ENCODE peak calls at places on chromosomes 16 and 17, in nine cellular contexts. E, L, J, F, V, Z, W, P and G are unnamed samples.

GRCh38 chr16:89291776-89292175 is 74.3 kb downstream of the ZNF778 start:
- DNase-seq in J (no peak), F (no peak), P (no peak), E (no peak), L (no peak), Z (no peak), W (no peak), V (no peak), G (no peak)

GRCh38 chr17:27322690-27323508 is 29.0 kb downstream of the WSB1 start:
- DNase-seq in L (no peak), Z (no peak), E (no peak), V (no peak), J (no peak), P (no peak), W (no peak), F (no peak), G (no peak)

GRCh38 chr16:85645021-85645589 is 32.0 kb downstream of the GSE1 start:
- DNase-seq in P (no peak), J (no peak), F (peak), V (no peak), Z (no peak), E (no peak), L (no peak), W (no peak), G (no peak)

GRCh38 chr17:38509008-38509771 is 80.9 kb downstream of the ARHGAP23 start:
- DNase-seq in F (peak), V (peak), L (peak), W (peak), E (peak), Z (peak), J (peak), P (peak), G (no peak)

GRCh38 chr16:57981636-57982035 is 10.7 kb upstream of the CNGB1 start:
- DNase-seq in E (no peak), F (no peak), W (no peak), J (no peak), Z (no peak), L (no peak), V (peak), P (no peak), G (no peak)

GRCh38 chr17:67186782-67187181 is 58.2 kb downstream of the HELZ start:
- DNase-seq in V (no peak), L (no peak), W (no peak), Z (no peak), J (no peak), E (no peak), F (no peak), P (no peak), G (no peak)

GRCh38 chr17:81840826-81841778 is 6.3 kb upstream of the PPP1R27 start:
- DNase-seq in Z (no peak), L (no peak), J (no peak), E (no peak), V (no peak), F (no peak), W (no peak), P (no peak), G (no peak)

GRCh38 chr16:86491643-86492030 is 18.7 kb upstream of the FOXF1 start:
- DNase-seq in F (no peak), Z (no peak), V (no peak), E (no peak), L (no peak), J (no peak), P (no peak), W (no peak), G (no peak)

GRCh38 chr16:83143788-83144187 is 517.0 kb downstream of the CDH13 start:
- DNase-seq in L (no peak), E (no peak), P (no peak), W (no peak), Z (peak), J (no peak), F (no peak), V (no peak), G (no peak)

GRCh38 chr17:58575511-58575910 is 61.1 kb upstream of the MTMR4 start:
- DNase-seq in P (no peak), J (no peak), V (peak), F (peak), W (peak), L (no peak), Z (peak), E (no peak), G (no peak)

GRCh38 chr16:55732496-55732895 is 76.7 kb downstream of the SLC6A2 start:
- DNase-seq in Z (no peak), W (no peak), E (no peak), J (no peak), F (no peak), P (peak), L (no peak), V (no peak), G (no peak)

GRCh38 chr17:1473841-1474240 is 17.8 kb upstream of the CRK start:
- DNase-seq in J (no peak), Z (no peak), E (peak), V (peak), P (no peak), L (peak), W (no peak), F (no peak), G (no peak)

DNA sequence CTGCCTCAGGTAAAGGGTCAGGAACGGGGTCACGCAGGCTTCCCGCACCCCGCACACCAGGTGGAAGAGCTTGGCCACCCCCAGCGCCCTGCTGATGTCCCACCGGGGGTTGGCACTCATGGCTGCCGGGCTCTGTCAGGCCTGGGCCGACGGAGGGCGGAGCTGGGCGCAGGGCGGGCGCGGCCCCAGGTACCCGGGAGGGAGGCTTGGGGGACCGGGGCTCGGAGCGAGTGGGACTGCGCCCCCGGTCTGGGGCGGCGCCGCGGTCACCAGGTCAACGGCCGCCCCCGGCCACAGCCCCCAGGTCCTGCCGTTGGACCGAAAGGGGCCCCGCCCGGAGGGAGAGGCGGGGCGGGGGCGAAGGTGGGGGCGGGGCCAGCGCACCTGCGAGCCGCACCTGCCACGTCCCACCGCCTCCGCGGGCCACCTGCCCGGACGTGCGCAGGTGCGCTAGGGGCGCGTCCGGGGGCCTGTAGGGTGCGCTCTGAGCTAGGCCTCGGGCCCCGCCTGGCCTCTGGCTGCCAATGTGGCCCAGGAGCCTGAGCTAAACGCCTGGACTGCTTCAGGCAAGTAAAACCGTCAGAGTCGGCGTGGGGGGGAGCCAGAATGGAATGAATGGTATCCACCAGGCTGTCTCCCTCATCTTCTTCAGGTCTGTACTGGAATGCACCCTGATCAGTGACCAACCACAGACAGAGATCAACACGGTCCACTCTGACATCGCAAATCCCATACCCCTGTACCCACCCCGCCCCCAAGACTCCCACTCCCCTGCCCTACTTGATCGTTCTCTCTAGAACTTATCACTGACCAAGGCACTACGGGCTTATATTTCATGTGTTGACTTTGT is at the start of gene MFSD6L:
- DNase-seq in W (no peak), L (no peak), E (peak), V (peak), Z (no peak), P (no peak), J (peak), F (peak), G (no peak)
- TF ChIP-seq CTCF in W (no peak), L (no peak), E (peak), V (no peak), Z (no peak), P (no peak), J (no peak), F (no peak), G (no peak)

DNA sequence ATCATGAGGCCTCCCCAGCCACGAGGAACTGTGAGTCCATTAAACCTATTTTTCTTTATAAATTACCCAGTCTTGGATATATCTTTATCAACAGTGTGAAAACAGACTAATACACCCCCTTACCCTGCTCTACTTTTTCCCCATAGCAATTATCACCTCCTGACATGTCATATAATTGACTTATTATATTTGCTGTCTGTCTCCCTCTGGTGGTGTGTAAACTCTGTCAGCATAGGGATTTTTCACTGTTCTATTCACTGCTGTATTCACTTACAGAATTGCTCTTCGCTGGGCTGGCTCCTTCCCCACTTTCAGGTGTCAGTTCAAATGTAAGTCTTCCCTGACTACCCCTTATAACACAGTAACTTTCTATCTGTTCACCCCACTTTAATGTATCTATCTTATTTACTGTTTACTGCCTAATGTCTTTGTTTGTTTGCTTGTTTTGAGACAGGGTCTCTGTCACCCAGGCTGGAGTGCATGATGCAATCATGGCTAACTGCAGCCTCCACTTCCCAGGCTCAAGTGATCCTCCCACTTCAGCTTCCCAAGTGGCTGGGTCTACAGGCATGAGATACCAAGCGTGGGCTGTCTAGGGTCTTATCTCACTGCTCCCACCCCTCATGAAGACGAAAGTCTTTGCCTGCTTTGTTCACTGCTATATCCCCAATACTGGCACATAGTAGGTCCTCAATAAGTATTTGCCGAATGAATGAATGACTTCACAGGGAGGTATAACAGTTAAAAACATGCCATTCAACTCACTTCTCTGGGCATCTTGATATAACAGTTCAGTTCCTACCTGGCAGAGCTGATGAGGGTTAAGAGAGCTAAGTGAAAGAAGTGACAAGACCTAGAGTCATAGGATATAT is 52.4 kb upstream of the CDH3 start:
- DNase-seq in V (peak), Z (no peak), E (no peak), J (no peak), P (no peak), W (no peak), F (no peak), L (no peak), G (no peak)
- TF ChIP-seq CTCF in V (no peak), Z (peak), E (peak), J (no peak), P (no peak), W (no peak), F (no peak), L (no peak), G (no peak)

DNA sequence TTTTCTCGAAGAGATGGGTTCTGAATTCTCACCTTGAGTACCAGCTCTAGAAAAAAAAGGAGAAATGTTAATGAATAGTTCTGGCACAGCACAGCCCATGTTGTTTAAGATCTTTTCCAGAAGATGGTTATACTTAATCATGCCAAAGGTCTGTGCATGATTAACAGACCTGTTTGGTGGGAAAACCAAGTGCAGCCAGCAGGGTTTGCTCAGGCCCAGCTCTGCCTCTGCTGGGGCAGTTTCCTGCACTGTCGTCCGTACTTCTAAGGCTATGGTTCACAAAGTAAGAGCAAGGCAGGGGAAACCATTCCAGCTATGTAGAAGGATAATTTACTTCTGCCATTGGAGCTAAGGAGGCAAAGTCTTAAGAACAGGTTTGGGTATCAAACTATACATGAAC is 10.6 kb downstream of the ANKRD40 start:
- DNase-seq in W (no peak), V (no peak), J (no peak), F (peak), L (no peak), E (no peak), P (no peak), Z (no peak), G (no peak)
- TF ChIP-seq CTCF in W (no peak), V (no peak), J (no peak), F (no peak), L (no peak), E (no peak), P (no peak), Z (no peak), G (no peak)

DNA sequence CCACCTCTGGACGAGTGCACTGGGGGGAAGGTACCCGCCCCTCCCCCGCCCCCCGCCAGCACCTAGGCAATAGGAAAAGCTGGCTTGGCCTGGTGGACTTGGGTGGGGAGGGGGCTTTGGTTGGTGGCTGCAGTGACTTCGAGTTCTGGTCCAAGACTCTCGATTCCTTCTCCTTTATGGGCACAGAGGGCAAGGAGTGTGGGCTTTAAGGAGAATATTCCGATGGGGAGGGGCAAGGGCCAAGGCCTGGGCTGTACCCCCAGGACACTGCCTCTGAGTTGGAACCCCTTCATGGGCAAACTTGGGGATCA is 409 bp downstream of the ACSF2 start:
- DNase-seq in F (no peak), E (no peak), L (no peak), V (no peak), Z (no peak), J (no peak), W (no peak), P (no peak), G (no peak)
- TF ChIP-seq CTCF in F (no peak), E (no peak), L (no peak), V (no peak), Z (no peak), J (no peak), W (no peak), P (no peak), G (no peak)

GRCh38 chr16:66552288-66553143 is at the start of gene CKLF:
- DNase-seq in Z (peak), L (peak), J (peak), P (peak), F (peak), E (peak), V (peak), W (peak), G (peak)
- TF ChIP-seq CTCF in Z (no peak), L (peak), J (no peak), P (no peak), F (no peak), E (no peak), V (no peak), W (no peak), G (no peak)

GRCh38 chr16:19389246-19389645 is 28.4 kb upstream of the TMC5 start:
- DNase-seq in L (no peak), V (peak), P (no peak), J (peak), W (no peak), Z (no peak), F (peak), E (peak), G (no peak)
- TF ChIP-seq CTCF in L (no peak), V (peak), P (no peak), J (peak), W (peak), Z (peak), F (peak), E (peak), G (no peak)

DNA sequence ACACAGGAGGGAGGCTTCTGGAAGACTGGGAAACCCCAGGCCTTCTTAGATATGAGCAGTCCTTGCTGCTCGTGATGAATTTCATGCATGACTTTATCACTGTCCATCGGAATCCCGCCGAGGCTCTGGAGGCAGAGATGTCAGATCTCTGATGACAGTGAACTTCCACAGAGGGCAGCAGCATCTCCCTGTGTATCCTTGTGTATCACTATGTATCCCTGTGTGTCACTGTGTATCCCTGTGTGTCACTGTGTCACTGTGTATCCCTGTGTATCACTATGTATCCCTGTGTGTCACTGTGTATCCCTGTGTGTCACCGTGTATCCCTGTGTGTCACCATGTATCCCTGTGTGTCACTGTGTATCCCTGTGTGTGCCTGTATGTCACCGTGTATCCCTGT is 160.2 kb upstream of the CHMP6 start:
- DNase-seq in L (no peak), V (no peak), E (no peak), Z (no peak), W (no peak), F (no peak), P (no peak), J (no peak), G (peak)
- TF ChIP-seq CTCF in L (no peak), V (no peak), E (no peak), Z (no peak), W (no peak), F (no peak), P (no peak), J (no peak), G (no peak)

GRCh38 chr16:71883849-71884638 is at the start of gene ZNF821:
- DNase-seq in Z (no peak), E (peak), V (peak), F (peak), J (peak), L (peak), W (peak), P (peak), G (no peak)
- TF ChIP-seq CTCF in Z (peak), E (peak), V (no peak), F (peak), J (no peak), L (peak), W (no peak), P (peak), G (peak)